ENCODE peak calls at places on chromosomes 5 and 9, in nine cellular contexts. One of them, this sample, is unnamed.

GRCh38 chr9:130932220-130933069 is 6.6 kb downstream of the FIBCD1 start:
- DNase-seq in GM23338: no peak
- DNase-seq in ovary: no peak
- DNase-seq in brain microvascular endothelial cell: no peak
- DNase-seq in upper lobe of right lung: peak; percentile 67
- DNase-seq in HCT116: no peak
- DNase-seq in foreskin keratinocyte: no peak
- DNase-seq in CD8-positive, alpha-beta T cell: no peak
- DNase-seq in BJ: no peak
- DNase-seq in this sample: no peak

GRCh38 chr9:131732636-131733340 is 7.1 kb downstream of the RAPGEF1 start:
- DNase-seq in CD8-positive, alpha-beta T cell: peak; percentile 50
- DNase-seq in foreskin keratinocyte: no peak
- DNase-seq in GM23338: peak; percentile 47
- DNase-seq in brain microvascular endothelial cell: no peak
- DNase-seq in upper lobe of right lung: no peak
- DNase-seq in HCT116: no peak
- DNase-seq in BJ: no peak
- DNase-seq in ovary: no peak
- DNase-seq in this sample: no peak

GRCh38 chr5:155189476-155189875 is 175.9 kb downstream of the KIF4B start:
- DNase-seq in foreskin keratinocyte: no peak
- DNase-seq in HCT116: no peak
- DNase-seq in BJ: no peak
- DNase-seq in upper lobe of right lung: no peak
- DNase-seq in GM23338: peak; percentile 59
- DNase-seq in CD8-positive, alpha-beta T cell: no peak
- DNase-seq in brain microvascular endothelial cell: no peak
- DNase-seq in ovary: no peak
- DNase-seq in this sample: no peak

GRCh38 chr5:9454012-9454481 is 91.8 kb downstream of the SEMA5A start:
- DNase-seq in upper lobe of right lung: no peak
- DNase-seq in GM23338: no peak
- DNase-seq in ovary: no peak
- DNase-seq in CD8-positive, alpha-beta T cell: no peak
- DNase-seq in brain microvascular endothelial cell: no peak
- DNase-seq in BJ: no peak
- DNase-seq in HCT116: no peak
- DNase-seq in foreskin keratinocyte: no peak
- DNase-seq in this sample: no peak

GRCh38 chr5:139904566-139905400 is 109.2 kb downstream of the PSD2 start:
- DNase-seq in foreskin keratinocyte: no peak
- DNase-seq in brain microvascular endothelial cell: no peak
- DNase-seq in HCT116: no peak
- DNase-seq in ovary: peak; percentile 36
- DNase-seq in CD8-positive, alpha-beta T cell: no peak
- DNase-seq in GM23338: peak; percentile 82
- DNase-seq in BJ: no peak
- DNase-seq in upper lobe of right lung: peak; percentile 56
- DNase-seq in this sample: no peak

GRCh38 chr5:60844429-60844890 is 391 bp upstream of the ELOVL7 start:
- DNase-seq in BJ: no peak
- DNase-seq in HCT116: peak; percentile 16
- DNase-seq in upper lobe of right lung: no peak
- DNase-seq in CD8-positive, alpha-beta T cell: no peak
- DNase-seq in ovary: no peak
- DNase-seq in foreskin keratinocyte: peak; percentile 26
- DNase-seq in brain microvascular endothelial cell: peak; percentile 14
- DNase-seq in GM23338: peak; percentile 71
- DNase-seq in this sample: no peak

GRCh38 chr9:100427366-100428263 is 672 bp downstream of the MSANTD3 start:
- DNase-seq in brain microvascular endothelial cell: peak; percentile 56
- DNase-seq in BJ: no peak
- DNase-seq in CD8-positive, alpha-beta T cell: peak; percentile 15
- DNase-seq in GM23338: peak; percentile 90
- DNase-seq in ovary: peak; percentile 44
- DNase-seq in foreskin keratinocyte: peak; percentile 47
- DNase-seq in upper lobe of right lung: peak; percentile 73
- DNase-seq in HCT116: peak; percentile 35
- DNase-seq in this sample: no peak

GRCh38 chr5:395921-396714 is 46.9 kb upstream of the EXOC3 start:
- DNase-seq in HCT116: no peak
- DNase-seq in GM23338: no peak
- DNase-seq in foreskin keratinocyte: no peak
- DNase-seq in CD8-positive, alpha-beta T cell: peak; percentile 8
- DNase-seq in BJ: no peak
- DNase-seq in ovary: peak; percentile 8
- DNase-seq in brain microvascular endothelial cell: no peak
- DNase-seq in upper lobe of right lung: peak; percentile 52
- DNase-seq in this sample: no peak

GRCh38 chr5:140989254-140989653 is 23.0 kb downstream of the PCDHAC2 start:
- DNase-seq in brain microvascular endothelial cell: no peak
- DNase-seq in foreskin keratinocyte: no peak
- DNase-seq in ovary: no peak
- DNase-seq in GM23338: no peak
- DNase-seq in upper lobe of right lung: no peak
- DNase-seq in HCT116: no peak
- DNase-seq in BJ: no peak
- DNase-seq in CD8-positive, alpha-beta T cell: no peak
- DNase-seq in this sample: no peak

GRCh38 chr5:119961993-119962392 is 332.6 kb downstream of the FAM170A start:
- DNase-seq in HCT116: no peak
- DNase-seq in foreskin keratinocyte: no peak
- DNase-seq in GM23338: no peak
- DNase-seq in BJ: no peak
- DNase-seq in CD8-positive, alpha-beta T cell: no peak
- DNase-seq in upper lobe of right lung: no peak
- DNase-seq in brain microvascular endothelial cell: no peak
- DNase-seq in ovary: no peak
- DNase-seq in this sample: no peak

GRCh38 chr5:91212336-91213092 is 170.6 kb downstream of the ARRDC3 start:
- DNase-seq in CD8-positive, alpha-beta T cell: no peak
- DNase-seq in upper lobe of right lung: no peak
- DNase-seq in HCT116: no peak
- DNase-seq in BJ: peak; percentile 97
- DNase-seq in foreskin keratinocyte: no peak
- DNase-seq in brain microvascular endothelial cell: peak; percentile 56
- DNase-seq in ovary: peak; percentile 15
- DNase-seq in GM23338: no peak
- DNase-seq in this sample: peak; percentile 44

GRCh38 chr5:11047051-11047450 is 286.0 kb upstream of the DAP start:
- DNase-seq in foreskin keratinocyte: no peak
- DNase-seq in ovary: no peak
- DNase-seq in GM23338: no peak
- DNase-seq in upper lobe of right lung: no peak
- DNase-seq in BJ: no peak
- DNase-seq in HCT116: no peak
- DNase-seq in brain microvascular endothelial cell: no peak
- DNase-seq in CD8-positive, alpha-beta T cell: no peak
- DNase-seq in this sample: no peak

GRCh38 chr5:84372066-84372700 is 12.5 kb downstream of the EDIL3 start:
- DNase-seq in brain microvascular endothelial cell: peak; percentile 82
- DNase-seq in CD8-positive, alpha-beta T cell: no peak
- DNase-seq in foreskin keratinocyte: no peak
- DNase-seq in HCT116: no peak
- DNase-seq in ovary: no peak
- DNase-seq in GM23338: peak; percentile 17
- DNase-seq in BJ: peak; percentile 6
- DNase-seq in upper lobe of right lung: no peak
- DNase-seq in this sample: no peak

GRCh38 chr9:132214027-132214622 is 52.3 kb downstream of the NTNG2 start:
- DNase-seq in brain microvascular endothelial cell: peak; percentile 79
- DNase-seq in HCT116: peak; percentile 22
- DNase-seq in BJ: peak; percentile 65
- DNase-seq in foreskin keratinocyte: peak; percentile 50
- DNase-seq in upper lobe of right lung: peak; percentile 82
- DNase-seq in GM23338: peak; percentile 85
- DNase-seq in CD8-positive, alpha-beta T cell: no peak
- DNase-seq in ovary: peak; percentile 71
- DNase-seq in this sample: peak; percentile 71

GRCh38 chr9:121268598-121269029 is 652 bp downstream of the GSN start:
- DNase-seq in upper lobe of right lung: peak; percentile 67
- DNase-seq in ovary: no peak
- DNase-seq in HCT116: no peak
- DNase-seq in GM23338: no peak
- DNase-seq in CD8-positive, alpha-beta T cell: no peak
- DNase-seq in brain microvascular endothelial cell: no peak
- DNase-seq in BJ: no peak
- DNase-seq in foreskin keratinocyte: no peak
- DNase-seq in this sample: no peak

GRCh38 chr5:1137567-1138444 is 25.9 kb upstream of the SLC12A7 start:
- DNase-seq in foreskin keratinocyte: no peak
- DNase-seq in brain microvascular endothelial cell: no peak
- DNase-seq in CD8-positive, alpha-beta T cell: no peak
- DNase-seq in upper lobe of right lung: no peak
- DNase-seq in GM23338: no peak
- DNase-seq in BJ: no peak
- DNase-seq in ovary: no peak
- DNase-seq in HCT116: no peak
- DNase-seq in this sample: no peak

GRCh38 chr9:36136894-36137391 is 410 bp downstream of the GLIPR2 start:
- DNase-seq in ovary: no peak
- DNase-seq in CD8-positive, alpha-beta T cell: peak; percentile 36
- DNase-seq in upper lobe of right lung: no peak
- DNase-seq in GM23338: peak; percentile 47
- DNase-seq in foreskin keratinocyte: no peak
- DNase-seq in HCT116: no peak
- DNase-seq in BJ: no peak
- DNase-seq in brain microvascular endothelial cell: no peak
- DNase-seq in this sample: no peak

GRCh38 chr9:15606667-15607472 is 54.0 kb downstream of the CCDC171 start:
- DNase-seq in ovary: no peak
- DNase-seq in upper lobe of right lung: no peak
- DNase-seq in foreskin keratinocyte: peak; percentile 4
- DNase-seq in brain microvascular endothelial cell: peak; percentile 42
- DNase-seq in GM23338: peak; percentile 65
- DNase-seq in CD8-positive, alpha-beta T cell: no peak
- DNase-seq in BJ: no peak
- DNase-seq in HCT116: peak; percentile 22
- DNase-seq in this sample: no peak

GRCh38 chr9:134656334-134657034 is 14.9 kb downstream of the COL5A1 start:
- DNase-seq in BJ: no peak
- DNase-seq in foreskin keratinocyte: no peak
- DNase-seq in CD8-positive, alpha-beta T cell: no peak
- DNase-seq in ovary: no peak
- DNase-seq in brain microvascular endothelial cell: no peak
- DNase-seq in upper lobe of right lung: peak; percentile 33
- DNase-seq in GM23338: peak; percentile 51
- DNase-seq in HCT116: peak; percentile 31
- DNase-seq in this sample: no peak
- TF ChIP-seq CTCF in BJ: no peak
- TF ChIP-seq CTCF in foreskin keratinocyte: peak; percentile 62
- TF ChIP-seq CTCF in CD8-positive, alpha-beta T cell: no peak
- TF ChIP-seq CTCF in ovary: no peak
- TF ChIP-seq CTCF in brain microvascular endothelial cell: peak; percentile 38
- TF ChIP-seq CTCF in upper lobe of right lung: no peak
- TF ChIP-seq CTCF in GM23338: peak; percentile 46
- TF ChIP-seq CTCF in HCT116: peak; percentile 32
- TF ChIP-seq CTCF in this sample: no peak

GRCh38 chr9:97794666-97795065 is 58.4 kb upstream of the FOXE1 start:
- DNase-seq in ovary: no peak
- DNase-seq in BJ: no peak
- DNase-seq in foreskin keratinocyte: no peak
- DNase-seq in CD8-positive, alpha-beta T cell: no peak
- DNase-seq in upper lobe of right lung: no peak
- DNase-seq in GM23338: no peak
- DNase-seq in brain microvascular endothelial cell: no peak
- DNase-seq in HCT116: no peak
- DNase-seq in this sample: no peak

GRCh38 chr9:97788763-97789663 is 64.0 kb upstream of the FOXE1 start:
- DNase-seq in CD8-positive, alpha-beta T cell: no peak
- DNase-seq in HCT116: no peak
- DNase-seq in GM23338: no peak
- DNase-seq in foreskin keratinocyte: no peak
- DNase-seq in BJ: no peak
- DNase-seq in upper lobe of right lung: no peak
- DNase-seq in ovary: no peak
- DNase-seq in brain microvascular endothelial cell: no peak
- DNase-seq in this sample: no peak

GRCh38 chr9:97787551-97787950 is 65.5 kb upstream of the FOXE1 start:
- DNase-seq in CD8-positive, alpha-beta T cell: no peak
- DNase-seq in GM23338: no peak
- DNase-seq in ovary: no peak
- DNase-seq in upper lobe of right lung: no peak
- DNase-seq in foreskin keratinocyte: no peak
- DNase-seq in BJ: no peak
- DNase-seq in HCT116: no peak
- DNase-seq in brain microvascular endothelial cell: no peak
- DNase-seq in this sample: no peak

GRCh38 chr9:97790542-97790941 is 62.5 kb upstream of the FOXE1 start:
- DNase-seq in HCT116: no peak
- DNase-seq in GM23338: no peak
- DNase-seq in brain microvascular endothelial cell: no peak
- DNase-seq in foreskin keratinocyte: no peak
- DNase-seq in ovary: no peak
- DNase-seq in upper lobe of right lung: no peak
- DNase-seq in CD8-positive, alpha-beta T cell: no peak
- DNase-seq in BJ: no peak
- DNase-seq in this sample: no peak

GRCh38 chr9:97793067-97793466 is 60.0 kb upstream of the FOXE1 start:
- DNase-seq in brain microvascular endothelial cell: no peak
- DNase-seq in GM23338: no peak
- DNase-seq in foreskin keratinocyte: no peak
- DNase-seq in BJ: no peak
- DNase-seq in CD8-positive, alpha-beta T cell: no peak
- DNase-seq in ovary: no peak
- DNase-seq in HCT116: no peak
- DNase-seq in upper lobe of right lung: no peak
- DNase-seq in this sample: no peak
- H3K27me3 ChIP-seq in brain microvascular endothelial cell: peaks cover 8% of the 10 kb centered on the region
- H3K27me3 ChIP-seq in GM23338: no peaks in the 10 kb centered on the region
- H3K27me3 ChIP-seq in foreskin keratinocyte: no peaks in the 10 kb centered on the region
- H3K27me3 ChIP-seq in BJ: peaks cover 3% of the 10 kb centered on the region
- H3K27me3 ChIP-seq in CD8-positive, alpha-beta T cell: peaks cover 4% of the 10 kb centered on the region
- H3K27me3 ChIP-seq in ovary: no peaks in the 10 kb centered on the region
- H3K27me3 ChIP-seq in HCT116: no peaks in the 10 kb centered on the region
- H3K27me3 ChIP-seq in upper lobe of right lung: no peaks in the 10 kb centered on the region
- H3K27me3 ChIP-seq in this sample: no peaks in the 10 kb centered on the region

GRCh38 chr9:124419832-124420489 is 4.7 kb upstream of the PSMB7 start:
- DNase-seq in ovary: no peak
- DNase-seq in HCT116: no peak
- DNase-seq in brain microvascular endothelial cell: no peak
- DNase-seq in upper lobe of right lung: no peak
- DNase-seq in BJ: no peak
- DNase-seq in GM23338: no peak
- DNase-seq in foreskin keratinocyte: no peak
- DNase-seq in CD8-positive, alpha-beta T cell: no peak
- DNase-seq in this sample: no peak
- TF ChIP-seq CTCF in ovary: no peak
- TF ChIP-seq CTCF in HCT116: no peak
- TF ChIP-seq CTCF in brain microvascular endothelial cell: no peak
- TF ChIP-seq CTCF in upper lobe of right lung: peak; percentile 23
- TF ChIP-seq CTCF in BJ: no peak
- TF ChIP-seq CTCF in GM23338: no peak
- TF ChIP-seq CTCF in foreskin keratinocyte: no peak
- TF ChIP-seq CTCF in CD8-positive, alpha-beta T cell: peak; percentile 31
- TF ChIP-seq CTCF in this sample: no peak

GRCh38 chr9:114056527-114056926 is 21.6 kb downstream of the AMBP start:
- DNase-seq in brain microvascular endothelial cell: no peak
- DNase-seq in BJ: no peak
- DNase-seq in ovary: no peak
- DNase-seq in foreskin keratinocyte: no peak
- DNase-seq in GM23338: no peak
- DNase-seq in HCT116: no peak
- DNase-seq in CD8-positive, alpha-beta T cell: no peak
- DNase-seq in upper lobe of right lung: peak; percentile 26
- DNase-seq in this sample: no peak
- H3K27me3 ChIP-seq in brain microvascular endothelial cell: no peaks in the 10 kb centered on the region
- H3K27me3 ChIP-seq in BJ: no peaks in the 10 kb centered on the region
- H3K27me3 ChIP-seq in ovary: no peaks in the 10 kb centered on the region
- H3K27me3 ChIP-seq in foreskin keratinocyte: no peaks in the 10 kb centered on the region
- H3K27me3 ChIP-seq in GM23338: no peaks in the 10 kb centered on the region
- H3K27me3 ChIP-seq in HCT116: no peaks in the 10 kb centered on the region
- H3K27me3 ChIP-seq in CD8-positive, alpha-beta T cell: no peaks in the 10 kb centered on the region
- H3K27me3 ChIP-seq in upper lobe of right lung: no peaks in the 10 kb centered on the region
- H3K27me3 ChIP-seq in this sample: no peaks in the 10 kb centered on the region

This sample was measured in kidney epithelial cell.